ENCODE peak calls at places on chromosomes 6 and 20, in six cellular contexts. J is EL; L is islet precursor cell; F is stimulated activated CD4-positive, alpha-beta T cell treated with anti-CD3 and anti-CD28 coated beads, Interleukin-1b, Interleukin-23, amount 100 ng/mL, for 24 hours; S is NCI-H345; T is ELR. W is an unnamed sample.
A peak's percentile ranks its signal among the peaks of the same experiment; 100 is the strongest.

GRCh38 chr6:135944120-135944519 is 92.6 kb downstream of the PDE7B start:
- DNase-seq in J (no peak), T (no peak), S (no peak), F (no peak), L (no peak), W (no peak)

GRCh38 chr6:40733290-40733689 is 146.1 kb upstream of the LRFN2 start:
- DNase-seq in J (peak; percentile 55), F (no peak), L (no peak), S (no peak), T (no peak), W (no peak)

GRCh38 chr6:89489078-89489477 is 56.1 kb downstream of the ANKRD6 start:
- DNase-seq in L (no peak), F (no peak), S (peak; percentile 39), T (no peak), J (no peak), W (no peak)

GRCh38 chr20:61904456-61904855 is 161.2 kb downstream of the TAF4 start:
- DNase-seq in S (no peak), T (no peak), F (no peak), J (no peak), L (no peak), W (no peak)

GRCh38 chr6:24283043-24283985 is 74.5 kb downstream of the DCDC2 start:
- DNase-seq in F (peak; percentile 15), L (peak; percentile 88), S (peak; percentile 92), J (peak; percentile 79), T (peak; percentile 83), W (peak; percentile 63)

GRCh38 chr20:59123011-59123676 is 40.5 kb upstream of the ZNF831 start:
- DNase-seq in S (no peak), T (no peak), L (peak; percentile 24), F (no peak), J (no peak), W (no peak)

GRCh38 chr6:132132911-132133639 is 181.9 kb upstream of the CCN2 start:
- DNase-seq in F (no peak), L (no peak), J (peak; percentile 62), S (no peak), T (peak; percentile 81), W (peak; percentile 71)

GRCh38 chr20:5658897-5659296 is 91.3 kb upstream of the SHLD1 start:
- DNase-seq in F (peak; percentile 41), L (no peak), S (peak; percentile 18), T (peak; percentile 84), J (peak; percentile 67), W (peak; percentile 83)

GRCh38 chr6:135212935-135213334 is 31.8 kb downstream of the MYB start:
- DNase-seq in L (no peak), S (no peak), F (no peak), T (peak; percentile 88), J (peak; percentile 87), W (peak; percentile 38)

GRCh38 chr20:25622450-25623224 is 1.2 kb downstream of the NANP start:
- DNase-seq in T (peak; percentile 12), J (peak; percentile 7), F (no peak), S (peak; percentile 32), L (no peak), W (peak; percentile 19)

GRCh38 chr20:44026932-44027685 is 112.5 kb downstream of the TOX2 start:
- DNase-seq in F (no peak), S (no peak), T (no peak), L (peak; percentile 44), J (no peak), W (no peak)

GRCh38 chr6:12064538-12064937 is 52.4 kb downstream of the HIVEP1 start:
- DNase-seq in L (no peak), J (no peak), T (no peak), S (no peak), F (no peak), W (no peak)

W was measured in mammary epithelial cell.